ENCODE peak calls at places on chromosomes 6 and 20, in nine cellular contexts. K, H, N, M, Z, P, X, R and S are unnamed samples.

GRCh38 chr6:110566346-110567125 is 90.1 kb upstream of the SLC22A16 start:
- DNase-seq in K (no peak), H (no peak), N (no peak), M (no peak), Z (no peak), P (no peak), X (no peak), R (no peak), S (no peak)

GRCh38 chr20:58870293-58871014 is 17.9 kb downstream of the GNAS start:
- DNase-seq in K (peak; percentile 91), H (no peak), N (peak; percentile 84), M (peak; percentile 71), Z (peak; percentile 44), P (no peak), X (no peak), R (peak; percentile 79), S (no peak)

GRCh38 chr6:99491159-99491558 is 24.1 kb downstream of the USP45 start:
- DNase-seq in K (no peak), H (no peak), N (no peak), M (no peak), Z (no peak), P (no peak), X (no peak), R (no peak), S (no peak)

GRCh38 chr6:166582258-166582657 is 4.2 kb downstream of the RAMACL start:
- DNase-seq in K (no peak), H (no peak), N (no peak), M (no peak), Z (no peak), P (no peak), X (no peak), R (no peak), S (no peak)

GRCh38 chr20:10059006-10059405 is 24.2 kb downstream of the ANKEF1 start:
- DNase-seq in K (no peak), H (no peak), N (no peak), M (no peak), Z (no peak), P (no peak), X (no peak), R (no peak), S (no peak)

GRCh38 chr6:28809947-28810654 is 113.7 kb downstream of the TRIM27 start:
- DNase-seq in K (no peak), H (no peak), N (no peak), M (no peak), Z (no peak), P (no peak), X (no peak), R (peak; percentile 29), S (no peak)

GRCh38 chr6:64330694-64331309 is 695.2 kb downstream of the PHF3 start:
- DNase-seq in K (peak; percentile 80), H (no peak), N (peak; percentile 70), M (peak; percentile 79), Z (no peak), P (no peak), X (no peak), R (peak; percentile 21), S (no peak)

GRCh38 chr20:2387180-2387577 is 6.5 kb downstream of the TGM6 start:
- DNase-seq in K (peak; percentile 48), H (peak; percentile 47), N (no peak), M (no peak), Z (no peak), P (peak; percentile 15), X (no peak), R (peak; percentile 62), S (no peak)

GRCh38 chr6:167806061-167806700 is 20.5 kb upstream of the AFDN start:
- DNase-seq in K (no peak), H (no peak), N (no peak), M (no peak), Z (no peak), P (no peak), X (no peak), R (peak; percentile 2), S (peak; percentile 48)